ENCODE peak calls at places on chromosomes 16 and 17, in four cellular contexts. One of them, this sample, is unnamed.

GRCh38 chr16:46891910-46892309 is 7.7 kb downstream of the GPT2 start:
- DNase-seq in H9: no peak
- DNase-seq in neuronal stem cell: no peak
- DNase-seq in H1: no peak
- DNase-seq in this sample: no peak

GRCh38 chr17:45127583-45128300 is 4.6 kb downstream of the PLCD3 start:
- DNase-seq in neuronal stem cell: no peak
- DNase-seq in H1: no peak
- DNase-seq in H9: peak; percentile 74
- DNase-seq in this sample: peak; percentile 57

GRCh38 chr17:80838381-80839345 is 153.0 kb upstream of the CHMP6 start:
- DNase-seq in H9: no peak
- DNase-seq in neuronal stem cell: no peak
- DNase-seq in H1: no peak
- DNase-seq in this sample: no peak

GRCh38 chr16:2420035-2420434 is 9.2 kb upstream of the CCNF start:
- DNase-seq in neuronal stem cell: no peak
- DNase-seq in H9: no peak
- DNase-seq in H1: no peak
- DNase-seq in this sample: peak; percentile 26

GRCh38 chr17:71516149-71516548 is 604.7 kb upstream of the SOX9 start:
- DNase-seq in neuronal stem cell: no peak
- DNase-seq in H9: no peak
- DNase-seq in H1: no peak
- DNase-seq in this sample: no peak

GRCh38 chr16:81450783-81451491 is 6.3 kb downstream of the CMIP start:
- DNase-seq in H1: no peak
- DNase-seq in neuronal stem cell: no peak
- DNase-seq in H9: no peak
- DNase-seq in this sample: no peak

GRCh38 chr17:45841883-45842525 is 2.7 kb upstream of the SPPL2C start:
- DNase-seq in H9: no peak
- DNase-seq in H1: no peak
- DNase-seq in neuronal stem cell: no peak
- DNase-seq in this sample: no peak

GRCh38 chr17:5019475-5019956 is 15.7 kb downstream of the SLC52A1 start:
- DNase-seq in H1: no peak
- DNase-seq in neuronal stem cell: no peak
- DNase-seq in H9: no peak
- DNase-seq in this sample: no peak

DNA sequence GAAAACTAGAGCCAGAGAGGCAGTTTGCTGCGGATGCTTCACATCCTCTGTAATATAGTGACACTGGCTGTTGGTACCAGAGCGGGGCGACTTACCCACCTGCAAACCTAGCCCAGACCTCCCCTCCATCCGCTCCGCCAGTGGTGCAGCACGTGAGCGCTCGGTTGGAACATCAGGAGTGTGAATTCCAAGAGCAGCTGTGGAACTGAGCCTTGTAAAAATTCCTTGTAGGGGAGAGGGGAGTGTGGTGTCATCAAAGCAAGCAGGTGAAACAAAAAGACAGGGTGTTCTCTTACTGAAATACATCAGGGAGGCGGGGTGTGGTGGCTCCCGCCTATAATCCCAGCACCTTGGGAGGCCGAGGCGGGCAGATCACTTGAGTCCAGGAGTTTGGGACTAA is 51.3 kb downstream of the CCDC42 start:
- DNase-seq in neuronal stem cell: no peak
- DNase-seq in H1: no peak
- DNase-seq in H9: peak; percentile 35
- DNase-seq in this sample: no peak
- H2BK12ac ChIP-seq in neuronal stem cell: no peak overlapping the region
- H2BK12ac ChIP-seq in H1: no peak overlapping the region
- H2BK12ac ChIP-seq in H9: no peak overlapping the region
- H2BK12ac ChIP-seq in this sample: peak overlapping the region; percentile 18

DNA sequence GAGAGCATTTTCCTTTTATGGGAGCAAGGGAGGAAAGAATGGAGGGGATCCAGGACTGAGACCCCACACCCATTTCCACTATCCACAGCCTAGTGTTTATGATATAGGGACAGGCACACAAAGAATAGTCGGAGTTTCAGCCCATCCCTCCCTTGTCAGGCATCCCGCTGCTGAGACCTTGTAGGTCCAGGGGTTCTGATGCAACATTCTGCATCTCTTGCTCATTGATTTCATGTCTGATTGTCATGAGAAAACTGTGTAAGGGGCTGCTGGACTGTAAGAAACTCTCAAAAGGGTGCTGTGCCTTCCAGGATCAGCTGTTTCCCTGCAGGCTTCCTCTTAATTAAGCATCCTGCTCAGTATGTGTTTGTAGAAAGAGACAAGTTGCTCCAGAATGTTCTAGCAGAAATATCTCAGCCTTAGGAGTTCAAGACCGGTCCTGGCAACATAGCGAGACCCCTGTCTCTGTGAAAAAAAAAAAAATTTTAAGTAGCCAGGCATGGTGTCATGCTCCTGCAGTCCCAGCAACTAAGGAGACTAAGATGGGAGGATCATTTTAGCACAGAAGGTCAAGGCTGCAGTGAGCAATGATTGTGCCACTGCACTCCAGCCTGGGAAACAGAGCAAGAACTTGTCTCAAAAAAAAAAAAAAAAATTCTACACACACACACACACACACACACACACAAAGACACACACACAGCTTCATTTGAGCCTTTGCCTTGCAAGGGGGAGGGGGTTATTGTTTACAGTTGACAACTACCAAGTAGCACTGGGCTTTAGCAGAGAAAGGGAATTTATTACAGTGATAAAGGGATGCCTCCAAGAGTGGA is 5.1 kb upstream of the POLR3E start:
- DNase-seq in neuronal stem cell: no peak
- DNase-seq in H9: no peak
- DNase-seq in H1: no peak
- DNase-seq in this sample: peak; percentile 52
- H3K9ac ChIP-seq in neuronal stem cell: no peak overlapping the region
- H3K9ac ChIP-seq in H9: no peak overlapping the region
- H3K9ac ChIP-seq in H1: no peak overlapping the region
- H3K9ac ChIP-seq in this sample: no peak overlapping the region

DNA sequence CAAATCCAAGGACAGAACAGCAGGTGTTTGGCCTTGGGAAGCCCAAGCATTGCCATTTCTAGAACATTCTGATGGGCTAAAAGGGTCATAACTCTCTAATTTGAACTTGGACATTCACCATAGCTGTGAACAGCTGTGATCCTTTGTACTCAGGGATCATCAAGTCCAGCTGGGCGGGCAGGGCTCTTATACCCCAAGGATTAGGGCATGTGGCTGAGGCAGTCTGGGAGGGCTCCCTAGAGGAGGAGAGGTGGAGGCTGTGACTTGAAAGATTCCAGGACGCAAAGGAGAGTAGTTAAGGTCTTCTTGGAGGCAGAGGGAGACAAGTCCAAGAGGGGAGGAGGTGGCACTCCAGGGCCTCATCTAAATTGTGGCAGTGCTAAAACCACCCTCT is 233.1 kb upstream of the GSE1 start:
- DNase-seq in neuronal stem cell: no peak
- DNase-seq in H1: no peak
- DNase-seq in H9: no peak
- DNase-seq in this sample: no peak
- H3K4me1 ChIP-seq in neuronal stem cell: peaks cover 41% of the 10 kb centered on the region
- H3K4me1 ChIP-seq in H1: no peaks in the 10 kb centered on the region
- H3K4me1 ChIP-seq in H9: no peaks in the 10 kb centered on the region
- H3K4me1 ChIP-seq in this sample: peaks cover 43% of the 10 kb centered on the region

DNA sequence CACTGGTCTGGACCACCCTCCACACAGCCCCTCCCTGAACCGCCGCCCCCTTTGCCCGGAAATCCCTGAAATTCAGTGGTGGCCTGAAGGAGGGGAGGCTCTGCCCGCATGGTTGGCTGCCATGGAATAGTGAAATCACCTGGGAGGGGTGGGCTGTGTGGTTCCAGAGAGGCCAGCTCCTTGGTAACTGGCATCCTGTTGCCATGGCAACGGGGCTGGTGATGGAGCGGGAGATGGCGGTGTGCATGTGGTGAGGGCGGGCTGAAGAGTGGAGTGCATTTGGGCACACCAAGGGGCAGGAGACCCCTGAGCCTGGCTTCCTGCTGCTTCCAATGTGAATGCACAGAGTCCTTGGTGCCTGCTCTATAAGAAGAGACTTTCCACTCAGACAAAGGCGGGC is 2.4 kb downstream of the EFNB3 start:
- DNase-seq in H1: peak; percentile 60
- DNase-seq in neuronal stem cell: no peak
- DNase-seq in H9: peak; percentile 59
- DNase-seq in this sample: no peak
- H2BK12ac ChIP-seq in H1: no peak overlapping the region
- H2BK12ac ChIP-seq in neuronal stem cell: no peak overlapping the region
- H2BK12ac ChIP-seq in H9: no peak overlapping the region
- H2BK12ac ChIP-seq in this sample: no peak overlapping the region

DNA sequence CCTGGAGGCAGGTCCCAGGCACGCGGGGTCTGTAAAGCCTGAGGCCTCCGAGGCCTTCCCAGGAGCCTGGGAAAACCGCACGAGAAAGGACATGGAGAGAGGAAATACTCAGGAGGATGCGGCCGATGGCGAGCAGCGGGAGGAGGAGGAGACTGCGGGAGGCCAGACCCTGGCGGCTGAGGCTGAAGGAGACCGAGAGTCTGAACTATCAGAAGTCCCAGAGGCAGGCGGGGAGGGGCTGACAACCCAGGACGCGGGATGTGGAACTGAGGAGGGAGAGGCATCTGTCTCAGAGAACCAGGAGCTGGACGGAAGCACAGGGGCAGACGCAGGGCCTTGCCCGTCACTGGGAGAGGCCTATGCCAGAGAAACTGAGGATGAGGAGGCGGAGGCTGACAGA is 2.4 kb downstream of the APOBR start:
- DNase-seq in H1: no peak
- DNase-seq in H9: no peak
- DNase-seq in neuronal stem cell: no peak
- DNase-seq in this sample: no peak
- H3K9ac ChIP-seq in H1: no peak overlapping the region
- H3K9ac ChIP-seq in H9: no peak overlapping the region
- H3K9ac ChIP-seq in neuronal stem cell: no peak overlapping the region
- H3K9ac ChIP-seq in this sample: no peak overlapping the region

GRCh38 chr16:88479795-88480760 is 27.0 kb downstream of the ZFPM1 start:
- DNase-seq in H9: no peak
- DNase-seq in H1: no peak
- DNase-seq in neuronal stem cell: no peak
- DNase-seq in this sample: no peak

GRCh38 chr16:88482630-88483391 is 29.7 kb downstream of the ZFPM1 start:
- DNase-seq in H1: no peak
- DNase-seq in H9: no peak
- DNase-seq in neuronal stem cell: peak; percentile 17
- DNase-seq in this sample: no peak

GRCh38 chr16:88483392-88483641 is 30.2 kb downstream of the ZFPM1 start:
- DNase-seq in H9: no peak
- DNase-seq in neuronal stem cell: no peak
- DNase-seq in H1: no peak
- DNase-seq in this sample: no peak

GRCh38 chr16:88478889-88479794 is 26.1 kb downstream of the ZFPM1 start:
- DNase-seq in neuronal stem cell: no peak
- DNase-seq in H9: no peak
- DNase-seq in H1: no peak
- DNase-seq in this sample: no peak

DNA sequence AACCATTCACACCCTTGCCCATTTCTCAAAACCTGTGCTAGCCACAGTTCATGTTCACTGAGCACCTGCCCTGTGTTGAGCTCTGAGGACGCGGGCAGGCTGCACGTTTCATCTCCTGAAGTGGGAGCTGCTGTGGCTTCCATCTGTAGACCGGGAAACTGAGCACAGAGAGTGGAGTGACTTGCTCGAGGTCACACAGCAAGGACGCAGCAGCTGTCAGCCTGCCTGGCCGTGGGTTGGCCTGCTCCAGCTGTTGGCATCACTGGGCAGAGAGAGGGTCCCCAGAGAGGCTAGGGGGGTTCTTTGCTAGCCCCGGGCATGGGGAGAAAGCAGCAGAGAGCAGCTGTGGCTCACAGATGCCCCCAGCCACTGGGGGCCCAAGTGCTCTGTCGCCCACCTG is 28.8 kb downstream of the ZFPM1 start:
- DNase-seq in H1: no peak
- DNase-seq in H9: no peak
- DNase-seq in neuronal stem cell: no peak
- DNase-seq in this sample: no peak
- H3K4me1 ChIP-seq in H1: peaks cover 11% of the 10 kb centered on the region
- H3K4me1 ChIP-seq in H9: no peaks in the 10 kb centered on the region
- H3K4me1 ChIP-seq in neuronal stem cell: peaks cover 27% of the 10 kb centered on the region
- H3K4me1 ChIP-seq in this sample: peaks cover 15% of the 10 kb centered on the region

GRCh38 chr17:66467766-66468165 is 165.4 kb downstream of the PRKCA start:
- DNase-seq in H9: peak; percentile 4
- DNase-seq in H1: no peak
- DNase-seq in neuronal stem cell: no peak
- DNase-seq in this sample: peak; percentile 41

GRCh38 chr17:66468241-66469087 is 166.1 kb downstream of the PRKCA start:
- DNase-seq in H1: no peak
- DNase-seq in neuronal stem cell: no peak
- DNase-seq in H9: no peak
- DNase-seq in this sample: peak; percentile 56

GRCh38 chr17:66469890-66470289 is 167.5 kb downstream of the PRKCA start:
- DNase-seq in H1: no peak
- DNase-seq in H9: no peak
- DNase-seq in neuronal stem cell: no peak
- DNase-seq in this sample: peak; percentile 58

GRCh38 chr17:66466933-66467367 is 164.5 kb downstream of the PRKCA start:
- DNase-seq in H1: no peak
- DNase-seq in H9: peak; percentile 23
- DNase-seq in neuronal stem cell: no peak
- DNase-seq in this sample: peak; percentile 99

DNA sequence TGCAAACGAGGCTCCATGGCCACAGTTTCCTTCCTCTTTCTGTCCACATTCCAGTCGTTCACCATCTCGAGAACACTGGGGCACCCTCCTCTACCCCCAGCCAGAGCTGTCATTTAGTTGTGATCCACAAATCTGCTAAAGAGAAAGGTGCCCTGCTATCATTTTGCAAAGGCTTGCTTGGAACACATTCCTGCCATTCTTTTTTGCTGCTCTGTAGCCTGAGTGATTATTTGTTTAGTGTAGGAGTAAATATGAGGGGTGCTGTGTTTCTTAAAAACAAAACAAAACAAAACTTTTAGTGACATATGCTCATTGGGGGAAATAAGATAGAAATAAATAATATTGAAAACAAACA is 166.7 kb downstream of the PRKCA start:
- DNase-seq in neuronal stem cell: no peak
- DNase-seq in H9: no peak
- DNase-seq in H1: no peak
- DNase-seq in this sample: no peak
- H2BK12ac ChIP-seq in neuronal stem cell: no peak overlapping the region
- H2BK12ac ChIP-seq in H9: no peak overlapping the region
- H2BK12ac ChIP-seq in H1: no peak overlapping the region
- H2BK12ac ChIP-seq in this sample: peak overlapping the region; percentile 94

This sample was measured in mesenchymal stem cell.